ENCODE peak calls at places on chromosomes 2 and 18, in eight cellular contexts. One of them, this sample, is unnamed.

GRCh38 chr2:197092431-197092830 is 165.9 kb upstream of the PGAP1 start:
- DNase-seq in activated CD8-positive, alpha-beta memory T cell treated with anti-CD3 and anti-CD28 coated beads, Interleukin-2, amount 10 ng/mL, durations not matched to agents 7 days and 5 days: no peak
- DNase-seq in GM23248: peak; percentile 77
- DNase-seq in mammary epithelial cell: no peak
- DNase-seq in endothelial cell of umbilical vein: no peak
- DNase-seq in stimulated activated CD4-positive, alpha-beta T cell treated with anti-CD3 and anti-CD28 coated beads, TNF-alpha, amount 100 ng/mL, for 48 hours: no peak
- DNase-seq in NCI-H524: peak; percentile 63
- DNase-seq in T follicular helper cell: no peak
- DNase-seq in this sample: no peak

GRCh38 chr18:9474103-9474982 is 970 bp upstream of the RALBP1 start:
- DNase-seq in T follicular helper cell: no peak
- DNase-seq in endothelial cell of umbilical vein: no peak
- DNase-seq in mammary epithelial cell: no peak
- DNase-seq in stimulated activated CD4-positive, alpha-beta T cell treated with anti-CD3 and anti-CD28 coated beads, TNF-alpha, amount 100 ng/mL, for 48 hours: no peak
- DNase-seq in activated CD8-positive, alpha-beta memory T cell treated with anti-CD3 and anti-CD28 coated beads, Interleukin-2, amount 10 ng/mL, durations not matched to agents 7 days and 5 days: peak; percentile 43
- DNase-seq in NCI-H524: peak; percentile 78
- DNase-seq in GM23248: peak; percentile 91
- DNase-seq in this sample: no peak

GRCh38 chr2:118847447-118848172 is at the start of gene EN1:
- DNase-seq in T follicular helper cell: no peak
- DNase-seq in NCI-H524: peak; percentile 60
- DNase-seq in stimulated activated CD4-positive, alpha-beta T cell treated with anti-CD3 and anti-CD28 coated beads, TNF-alpha, amount 100 ng/mL, for 48 hours: no peak
- DNase-seq in endothelial cell of umbilical vein: no peak
- DNase-seq in GM23248: peak; percentile 98
- DNase-seq in mammary epithelial cell: no peak
- DNase-seq in activated CD8-positive, alpha-beta memory T cell treated with anti-CD3 and anti-CD28 coated beads, Interleukin-2, amount 10 ng/mL, durations not matched to agents 7 days and 5 days: no peak
- DNase-seq in this sample: no peak

GRCh38 chr18:48573632-48574293 is 34.9 kb downstream of the CTIF start:
- DNase-seq in activated CD8-positive, alpha-beta memory T cell treated with anti-CD3 and anti-CD28 coated beads, Interleukin-2, amount 10 ng/mL, durations not matched to agents 7 days and 5 days: no peak
- DNase-seq in NCI-H524: no peak
- DNase-seq in T follicular helper cell: no peak
- DNase-seq in endothelial cell of umbilical vein: no peak
- DNase-seq in GM23248: no peak
- DNase-seq in mammary epithelial cell: no peak
- DNase-seq in stimulated activated CD4-positive, alpha-beta T cell treated with anti-CD3 and anti-CD28 coated beads, TNF-alpha, amount 100 ng/mL, for 48 hours: no peak
- DNase-seq in this sample: no peak

GRCh38 chr2:230879891-230880290 is 15.1 kb downstream of the ITM2C start:
- DNase-seq in GM23248: no peak
- DNase-seq in activated CD8-positive, alpha-beta memory T cell treated with anti-CD3 and anti-CD28 coated beads, Interleukin-2, amount 10 ng/mL, durations not matched to agents 7 days and 5 days: no peak
- DNase-seq in NCI-H524: no peak
- DNase-seq in T follicular helper cell: no peak
- DNase-seq in stimulated activated CD4-positive, alpha-beta T cell treated with anti-CD3 and anti-CD28 coated beads, TNF-alpha, amount 100 ng/mL, for 48 hours: no peak
- DNase-seq in mammary epithelial cell: no peak
- DNase-seq in endothelial cell of umbilical vein: no peak
- DNase-seq in this sample: no peak

GRCh38 chr2:62292190-62292589 is 96.3 kb downstream of the B3GNT2 start:
- DNase-seq in NCI-H524: peak; percentile 5
- DNase-seq in endothelial cell of umbilical vein: no peak
- DNase-seq in activated CD8-positive, alpha-beta memory T cell treated with anti-CD3 and anti-CD28 coated beads, Interleukin-2, amount 10 ng/mL, durations not matched to agents 7 days and 5 days: no peak
- DNase-seq in T follicular helper cell: no peak
- DNase-seq in GM23248: no peak
- DNase-seq in mammary epithelial cell: peak; percentile 76
- DNase-seq in stimulated activated CD4-positive, alpha-beta T cell treated with anti-CD3 and anti-CD28 coated beads, TNF-alpha, amount 100 ng/mL, for 48 hours: no peak
- DNase-seq in this sample: no peak

GRCh38 chr2:240561325-240561971 is 1.3 kb downstream of the DUSP28 start:
- DNase-seq in stimulated activated CD4-positive, alpha-beta T cell treated with anti-CD3 and anti-CD28 coated beads, TNF-alpha, amount 100 ng/mL, for 48 hours: no peak
- DNase-seq in GM23248: peak; percentile 83
- DNase-seq in endothelial cell of umbilical vein: peak; percentile 40
- DNase-seq in T follicular helper cell: no peak
- DNase-seq in NCI-H524: no peak
- DNase-seq in activated CD8-positive, alpha-beta memory T cell treated with anti-CD3 and anti-CD28 coated beads, Interleukin-2, amount 10 ng/mL, durations not matched to agents 7 days and 5 days: peak; percentile 57
- DNase-seq in mammary epithelial cell: peak; percentile 61
- DNase-seq in this sample: no peak

GRCh38 chr2:60413819-60414178 is 139.7 kb downstream of the BCL11A start:
- DNase-seq in GM23248: no peak
- DNase-seq in endothelial cell of umbilical vein: no peak
- DNase-seq in stimulated activated CD4-positive, alpha-beta T cell treated with anti-CD3 and anti-CD28 coated beads, TNF-alpha, amount 100 ng/mL, for 48 hours: no peak
- DNase-seq in mammary epithelial cell: no peak
- DNase-seq in NCI-H524: no peak
- DNase-seq in T follicular helper cell: no peak
- DNase-seq in activated CD8-positive, alpha-beta memory T cell treated with anti-CD3 and anti-CD28 coated beads, Interleukin-2, amount 10 ng/mL, durations not matched to agents 7 days and 5 days: no peak
- DNase-seq in this sample: peak; percentile 18

GRCh38 chr18:32010124-32010745 is 8.4 kb upstream of the RNF125 start:
- DNase-seq in stimulated activated CD4-positive, alpha-beta T cell treated with anti-CD3 and anti-CD28 coated beads, TNF-alpha, amount 100 ng/mL, for 48 hours: no peak
- DNase-seq in GM23248: peak; percentile 5
- DNase-seq in T follicular helper cell: no peak
- DNase-seq in activated CD8-positive, alpha-beta memory T cell treated with anti-CD3 and anti-CD28 coated beads, Interleukin-2, amount 10 ng/mL, durations not matched to agents 7 days and 5 days: no peak
- DNase-seq in NCI-H524: no peak
- DNase-seq in mammary epithelial cell: peak; percentile 10
- DNase-seq in endothelial cell of umbilical vein: no peak
- DNase-seq in this sample: no peak

GRCh38 chr2:15674637-15675455 is 83.2 kb downstream of the DDX1 start:
- DNase-seq in stimulated activated CD4-positive, alpha-beta T cell treated with anti-CD3 and anti-CD28 coated beads, TNF-alpha, amount 100 ng/mL, for 48 hours: no peak
- DNase-seq in NCI-H524: no peak
- DNase-seq in activated CD8-positive, alpha-beta memory T cell treated with anti-CD3 and anti-CD28 coated beads, Interleukin-2, amount 10 ng/mL, durations not matched to agents 7 days and 5 days: no peak
- DNase-seq in endothelial cell of umbilical vein: no peak
- DNase-seq in GM23248: peak; percentile 12
- DNase-seq in mammary epithelial cell: peak; percentile 83
- DNase-seq in T follicular helper cell: no peak
- DNase-seq in this sample: no peak

GRCh38 chr2:41877114-41877513 is 170.7 kb upstream of the PKDCC start:
- DNase-seq in endothelial cell of umbilical vein: no peak
- DNase-seq in T follicular helper cell: no peak
- DNase-seq in GM23248: no peak
- DNase-seq in NCI-H524: no peak
- DNase-seq in stimulated activated CD4-positive, alpha-beta T cell treated with anti-CD3 and anti-CD28 coated beads, TNF-alpha, amount 100 ng/mL, for 48 hours: no peak
- DNase-seq in mammary epithelial cell: no peak
- DNase-seq in activated CD8-positive, alpha-beta memory T cell treated with anti-CD3 and anti-CD28 coated beads, Interleukin-2, amount 10 ng/mL, durations not matched to agents 7 days and 5 days: no peak
- DNase-seq in this sample: no peak

GRCh38 chr2:48065971-48066370 is 159.7 kb upstream of the FBXO11 start:
- DNase-seq in activated CD8-positive, alpha-beta memory T cell treated with anti-CD3 and anti-CD28 coated beads, Interleukin-2, amount 10 ng/mL, durations not matched to agents 7 days and 5 days: no peak
- DNase-seq in mammary epithelial cell: no peak
- DNase-seq in stimulated activated CD4-positive, alpha-beta T cell treated with anti-CD3 and anti-CD28 coated beads, TNF-alpha, amount 100 ng/mL, for 48 hours: no peak
- DNase-seq in endothelial cell of umbilical vein: no peak
- DNase-seq in T follicular helper cell: no peak
- DNase-seq in GM23248: no peak
- DNase-seq in NCI-H524: no peak
- DNase-seq in this sample: no peak

GRCh38 chr2:1395009-1395408 is 18.3 kb upstream of the TPO start:
- DNase-seq in NCI-H524: no peak
- DNase-seq in mammary epithelial cell: no peak
- DNase-seq in GM23248: no peak
- DNase-seq in stimulated activated CD4-positive, alpha-beta T cell treated with anti-CD3 and anti-CD28 coated beads, TNF-alpha, amount 100 ng/mL, for 48 hours: no peak
- DNase-seq in T follicular helper cell: no peak
- DNase-seq in activated CD8-positive, alpha-beta memory T cell treated with anti-CD3 and anti-CD28 coated beads, Interleukin-2, amount 10 ng/mL, durations not matched to agents 7 days and 5 days: no peak
- DNase-seq in endothelial cell of umbilical vein: no peak
- DNase-seq in this sample: no peak

GRCh38 chr2:16302969-16303592 is 362.6 kb downstream of the CYRIA start:
- DNase-seq in GM23248: no peak
- DNase-seq in NCI-H524: no peak
- DNase-seq in activated CD8-positive, alpha-beta memory T cell treated with anti-CD3 and anti-CD28 coated beads, Interleukin-2, amount 10 ng/mL, durations not matched to agents 7 days and 5 days: no peak
- DNase-seq in endothelial cell of umbilical vein: no peak
- DNase-seq in mammary epithelial cell: no peak
- DNase-seq in stimulated activated CD4-positive, alpha-beta T cell treated with anti-CD3 and anti-CD28 coated beads, TNF-alpha, amount 100 ng/mL, for 48 hours: no peak
- DNase-seq in T follicular helper cell: no peak
- DNase-seq in this sample: no peak

GRCh38 chr2:172038604-172039003 is 38.9 kb downstream of the METAP1D start:
- DNase-seq in stimulated activated CD4-positive, alpha-beta T cell treated with anti-CD3 and anti-CD28 coated beads, TNF-alpha, amount 100 ng/mL, for 48 hours: no peak
- DNase-seq in T follicular helper cell: no peak
- DNase-seq in activated CD8-positive, alpha-beta memory T cell treated with anti-CD3 and anti-CD28 coated beads, Interleukin-2, amount 10 ng/mL, durations not matched to agents 7 days and 5 days: no peak
- DNase-seq in mammary epithelial cell: peak; percentile 88
- DNase-seq in GM23248: peak; percentile 95
- DNase-seq in NCI-H524: no peak
- DNase-seq in endothelial cell of umbilical vein: no peak
- DNase-seq in this sample: no peak

GRCh38 chr18:78126106-78126505 is 853.5 kb upstream of the SALL3 start:
- DNase-seq in activated CD8-positive, alpha-beta memory T cell treated with anti-CD3 and anti-CD28 coated beads, Interleukin-2, amount 10 ng/mL, durations not matched to agents 7 days and 5 days: no peak
- DNase-seq in endothelial cell of umbilical vein: no peak
- DNase-seq in stimulated activated CD4-positive, alpha-beta T cell treated with anti-CD3 and anti-CD28 coated beads, TNF-alpha, amount 100 ng/mL, for 48 hours: no peak
- DNase-seq in GM23248: no peak
- DNase-seq in mammary epithelial cell: no peak
- DNase-seq in T follicular helper cell: no peak
- DNase-seq in NCI-H524: no peak
- DNase-seq in this sample: no peak

GRCh38 chr18:8800445-8800844 is 95.1 kb downstream of the MTCL1 start:
- DNase-seq in T follicular helper cell: no peak
- DNase-seq in NCI-H524: no peak
- DNase-seq in activated CD8-positive, alpha-beta memory T cell treated with anti-CD3 and anti-CD28 coated beads, Interleukin-2, amount 10 ng/mL, durations not matched to agents 7 days and 5 days: no peak
- DNase-seq in mammary epithelial cell: peak; percentile 78
- DNase-seq in stimulated activated CD4-positive, alpha-beta T cell treated with anti-CD3 and anti-CD28 coated beads, TNF-alpha, amount 100 ng/mL, for 48 hours: no peak
- DNase-seq in GM23248: peak; percentile 99
- DNase-seq in endothelial cell of umbilical vein: peak; percentile 24
- DNase-seq in this sample: no peak

GRCh38 chr2:144759746-144760145 is 239.8 kb upstream of the ZEB2 start:
- DNase-seq in activated CD8-positive, alpha-beta memory T cell treated with anti-CD3 and anti-CD28 coated beads, Interleukin-2, amount 10 ng/mL, durations not matched to agents 7 days and 5 days: no peak
- DNase-seq in T follicular helper cell: no peak
- DNase-seq in NCI-H524: no peak
- DNase-seq in mammary epithelial cell: no peak
- DNase-seq in GM23248: no peak
- DNase-seq in stimulated activated CD4-positive, alpha-beta T cell treated with anti-CD3 and anti-CD28 coated beads, TNF-alpha, amount 100 ng/mL, for 48 hours: no peak
- DNase-seq in endothelial cell of umbilical vein: no peak
- DNase-seq in this sample: no peak

GRCh38 chr18:9902832-9903231 is 11.0 kb upstream of the VAPA start:
- DNase-seq in endothelial cell of umbilical vein: no peak
- DNase-seq in mammary epithelial cell: no peak
- DNase-seq in stimulated activated CD4-positive, alpha-beta T cell treated with anti-CD3 and anti-CD28 coated beads, TNF-alpha, amount 100 ng/mL, for 48 hours: no peak
- DNase-seq in activated CD8-positive, alpha-beta memory T cell treated with anti-CD3 and anti-CD28 coated beads, Interleukin-2, amount 10 ng/mL, durations not matched to agents 7 days and 5 days: no peak
- DNase-seq in GM23248: peak; percentile 33
- DNase-seq in T follicular helper cell: no peak
- DNase-seq in NCI-H524: peak; percentile 95
- DNase-seq in this sample: no peak

GRCh38 chr2:126756125-126756524 is 100.2 kb downstream of the GYPC start:
- DNase-seq in activated CD8-positive, alpha-beta memory T cell treated with anti-CD3 and anti-CD28 coated beads, Interleukin-2, amount 10 ng/mL, durations not matched to agents 7 days and 5 days: peak; percentile 11
- DNase-seq in GM23248: no peak
- DNase-seq in endothelial cell of umbilical vein: no peak
- DNase-seq in T follicular helper cell: no peak
- DNase-seq in stimulated activated CD4-positive, alpha-beta T cell treated with anti-CD3 and anti-CD28 coated beads, TNF-alpha, amount 100 ng/mL, for 48 hours: no peak
- DNase-seq in mammary epithelial cell: no peak
- DNase-seq in NCI-H524: no peak
- DNase-seq in this sample: no peak

GRCh38 chr2:205580591-205580990 is 101.7 kb upstream of the NRP2 start:
- DNase-seq in T follicular helper cell: no peak
- DNase-seq in mammary epithelial cell: peak; percentile 3
- DNase-seq in NCI-H524: no peak
- DNase-seq in stimulated activated CD4-positive, alpha-beta T cell treated with anti-CD3 and anti-CD28 coated beads, TNF-alpha, amount 100 ng/mL, for 48 hours: no peak
- DNase-seq in endothelial cell of umbilical vein: no peak
- DNase-seq in GM23248: peak; percentile 73
- DNase-seq in activated CD8-positive, alpha-beta memory T cell treated with anti-CD3 and anti-CD28 coated beads, Interleukin-2, amount 10 ng/mL, durations not matched to agents 7 days and 5 days: no peak
- DNase-seq in this sample: no peak

GRCh38 chr18:76167440-76167839 is 327.6 kb downstream of the ZNF516 start:
- DNase-seq in stimulated activated CD4-positive, alpha-beta T cell treated with anti-CD3 and anti-CD28 coated beads, TNF-alpha, amount 100 ng/mL, for 48 hours: no peak
- DNase-seq in NCI-H524: no peak
- DNase-seq in T follicular helper cell: no peak
- DNase-seq in activated CD8-positive, alpha-beta memory T cell treated with anti-CD3 and anti-CD28 coated beads, Interleukin-2, amount 10 ng/mL, durations not matched to agents 7 days and 5 days: no peak
- DNase-seq in mammary epithelial cell: peak; percentile 59
- DNase-seq in endothelial cell of umbilical vein: no peak
- DNase-seq in GM23248: no peak
- DNase-seq in this sample: no peak

GRCh38 chr2:236862526-236862925 is 223.2 kb upstream of the COPS8 start:
- DNase-seq in stimulated activated CD4-positive, alpha-beta T cell treated with anti-CD3 and anti-CD28 coated beads, TNF-alpha, amount 100 ng/mL, for 48 hours: no peak
- DNase-seq in activated CD8-positive, alpha-beta memory T cell treated with anti-CD3 and anti-CD28 coated beads, Interleukin-2, amount 10 ng/mL, durations not matched to agents 7 days and 5 days: peak; percentile 15
- DNase-seq in NCI-H524: no peak
- DNase-seq in mammary epithelial cell: no peak
- DNase-seq in T follicular helper cell: no peak
- DNase-seq in GM23248: peak; percentile 66
- DNase-seq in endothelial cell of umbilical vein: no peak
- DNase-seq in this sample: no peak

GRCh38 chr2:18455256-18455862 is 105.1 kb downstream of the RDH14 start:
- DNase-seq in activated CD8-positive, alpha-beta memory T cell treated with anti-CD3 and anti-CD28 coated beads, Interleukin-2, amount 10 ng/mL, durations not matched to agents 7 days and 5 days: no peak
- DNase-seq in mammary epithelial cell: peak; percentile 5
- DNase-seq in endothelial cell of umbilical vein: no peak
- DNase-seq in T follicular helper cell: no peak
- DNase-seq in NCI-H524: peak; percentile 17
- DNase-seq in stimulated activated CD4-positive, alpha-beta T cell treated with anti-CD3 and anti-CD28 coated beads, TNF-alpha, amount 100 ng/mL, for 48 hours: no peak
- DNase-seq in GM23248: peak; percentile 81
- DNase-seq in this sample: no peak

GRCh38 chr2:237421542-237422047 is 7.6 kb upstream of the COL6A3 start:
- DNase-seq in endothelial cell of umbilical vein: peak; percentile 76
- DNase-seq in T follicular helper cell: peak; percentile 74
- DNase-seq in mammary epithelial cell: peak; percentile 59
- DNase-seq in stimulated activated CD4-positive, alpha-beta T cell treated with anti-CD3 and anti-CD28 coated beads, TNF-alpha, amount 100 ng/mL, for 48 hours: peak; percentile 74
- DNase-seq in GM23248: peak; percentile 90
- DNase-seq in activated CD8-positive, alpha-beta memory T cell treated with anti-CD3 and anti-CD28 coated beads, Interleukin-2, amount 10 ng/mL, durations not matched to agents 7 days and 5 days: peak; percentile 80
- DNase-seq in NCI-H524: peak; percentile 76
- DNase-seq in this sample: peak; percentile 27

GRCh38 chr18:13513015-13513414 is 213.3 kb downstream of the FAM210A start:
- DNase-seq in NCI-H524: peak; percentile 26
- DNase-seq in T follicular helper cell: no peak
- DNase-seq in endothelial cell of umbilical vein: no peak
- DNase-seq in stimulated activated CD4-positive, alpha-beta T cell treated with anti-CD3 and anti-CD28 coated beads, TNF-alpha, amount 100 ng/mL, for 48 hours: no peak
- DNase-seq in mammary epithelial cell: no peak
- DNase-seq in GM23248: no peak
- DNase-seq in activated CD8-positive, alpha-beta memory T cell treated with anti-CD3 and anti-CD28 coated beads, Interleukin-2, amount 10 ng/mL, durations not matched to agents 7 days and 5 days: no peak
- DNase-seq in this sample: no peak

GRCh38 chr18:74241426-74241825 is 50.3 kb downstream of the CYB5A start:
- DNase-seq in T follicular helper cell: no peak
- DNase-seq in NCI-H524: no peak
- DNase-seq in activated CD8-positive, alpha-beta memory T cell treated with anti-CD3 and anti-CD28 coated beads, Interleukin-2, amount 10 ng/mL, durations not matched to agents 7 days and 5 days: no peak
- DNase-seq in endothelial cell of umbilical vein: no peak
- DNase-seq in mammary epithelial cell: no peak
- DNase-seq in stimulated activated CD4-positive, alpha-beta T cell treated with anti-CD3 and anti-CD28 coated beads, TNF-alpha, amount 100 ng/mL, for 48 hours: no peak
- DNase-seq in GM23248: no peak
- DNase-seq in this sample: no peak

GRCh38 chr18:10739152-10739551 is 213.3 kb downstream of the NAPG start:
- DNase-seq in GM23248: no peak
- DNase-seq in NCI-H524: no peak
- DNase-seq in T follicular helper cell: no peak
- DNase-seq in activated CD8-positive, alpha-beta memory T cell treated with anti-CD3 and anti-CD28 coated beads, Interleukin-2, amount 10 ng/mL, durations not matched to agents 7 days and 5 days: no peak
- DNase-seq in mammary epithelial cell: no peak
- DNase-seq in endothelial cell of umbilical vein: no peak
- DNase-seq in stimulated activated CD4-positive, alpha-beta T cell treated with anti-CD3 and anti-CD28 coated beads, TNF-alpha, amount 100 ng/mL, for 48 hours: no peak
- DNase-seq in this sample: no peak

GRCh38 chr2:221500501-221501209 is 71.4 kb downstream of the EPHA4 start:
- DNase-seq in T follicular helper cell: no peak
- DNase-seq in GM23248: no peak
- DNase-seq in endothelial cell of umbilical vein: no peak
- DNase-seq in mammary epithelial cell: no peak
- DNase-seq in stimulated activated CD4-positive, alpha-beta T cell treated with anti-CD3 and anti-CD28 coated beads, TNF-alpha, amount 100 ng/mL, for 48 hours: no peak
- DNase-seq in NCI-H524: no peak
- DNase-seq in activated CD8-positive, alpha-beta memory T cell treated with anti-CD3 and anti-CD28 coated beads, Interleukin-2, amount 10 ng/mL, durations not matched to agents 7 days and 5 days: no peak
- DNase-seq in this sample: no peak

GRCh38 chr2:125745514-125745913 is 910.4 kb upstream of the GYPC start:
- DNase-seq in NCI-H524: peak; percentile 69
- DNase-seq in activated CD8-positive, alpha-beta memory T cell treated with anti-CD3 and anti-CD28 coated beads, Interleukin-2, amount 10 ng/mL, durations not matched to agents 7 days and 5 days: no peak
- DNase-seq in stimulated activated CD4-positive, alpha-beta T cell treated with anti-CD3 and anti-CD28 coated beads, TNF-alpha, amount 100 ng/mL, for 48 hours: no peak
- DNase-seq in GM23248: peak; percentile 4
- DNase-seq in mammary epithelial cell: no peak
- DNase-seq in endothelial cell of umbilical vein: no peak
- DNase-seq in T follicular helper cell: no peak
- DNase-seq in this sample: no peak

GRCh38 chr2:240355001-240355891 is 80.2 kb upstream of the GPC1 start:
- DNase-seq in mammary epithelial cell: peak; percentile 71
- DNase-seq in NCI-H524: no peak
- DNase-seq in GM23248: peak; percentile 41
- DNase-seq in stimulated activated CD4-positive, alpha-beta T cell treated with anti-CD3 and anti-CD28 coated beads, TNF-alpha, amount 100 ng/mL, for 48 hours: no peak
- DNase-seq in activated CD8-positive, alpha-beta memory T cell treated with anti-CD3 and anti-CD28 coated beads, Interleukin-2, amount 10 ng/mL, durations not matched to agents 7 days and 5 days: no peak
- DNase-seq in endothelial cell of umbilical vein: no peak
- DNase-seq in T follicular helper cell: no peak
- DNase-seq in this sample: no peak

GRCh38 chr18:39274535-39274934 is 1708.9 kb upstream of the CELF4 start:
- DNase-seq in GM23248: peak; percentile 56
- DNase-seq in T follicular helper cell: no peak
- DNase-seq in NCI-H524: no peak
- DNase-seq in mammary epithelial cell: peak; percentile 25
- DNase-seq in endothelial cell of umbilical vein: peak; percentile 9
- DNase-seq in stimulated activated CD4-positive, alpha-beta T cell treated with anti-CD3 and anti-CD28 coated beads, TNF-alpha, amount 100 ng/mL, for 48 hours: no peak
- DNase-seq in activated CD8-positive, alpha-beta memory T cell treated with anti-CD3 and anti-CD28 coated beads, Interleukin-2, amount 10 ng/mL, durations not matched to agents 7 days and 5 days: no peak
- DNase-seq in this sample: no peak

GRCh38 chr2:240525802-240526201 is 32.0 kb downstream of the ANKMY1 start:
- DNase-seq in T follicular helper cell: no peak
- DNase-seq in GM23248: no peak
- DNase-seq in endothelial cell of umbilical vein: no peak
- DNase-seq in activated CD8-positive, alpha-beta memory T cell treated with anti-CD3 and anti-CD28 coated beads, Interleukin-2, amount 10 ng/mL, durations not matched to agents 7 days and 5 days: peak; percentile 23
- DNase-seq in mammary epithelial cell: no peak
- DNase-seq in NCI-H524: no peak
- DNase-seq in stimulated activated CD4-positive, alpha-beta T cell treated with anti-CD3 and anti-CD28 coated beads, TNF-alpha, amount 100 ng/mL, for 48 hours: no peak
- DNase-seq in this sample: no peak

GRCh38 chr2:120441744-120442471 is 96.0 kb downstream of the INHBB start:
- DNase-seq in NCI-H524: peak; percentile 30
- DNase-seq in GM23248: peak; percentile 68
- DNase-seq in mammary epithelial cell: peak; percentile 48
- DNase-seq in T follicular helper cell: no peak
- DNase-seq in endothelial cell of umbilical vein: no peak
- DNase-seq in activated CD8-positive, alpha-beta memory T cell treated with anti-CD3 and anti-CD28 coated beads, Interleukin-2, amount 10 ng/mL, durations not matched to agents 7 days and 5 days: no peak
- DNase-seq in stimulated activated CD4-positive, alpha-beta T cell treated with anti-CD3 and anti-CD28 coated beads, TNF-alpha, amount 100 ng/mL, for 48 hours: no peak
- DNase-seq in this sample: no peak